ENCODE peak calls at places on chromosome 10, in ten cellular contexts. A is small intestine; O is upper lobe of right lung; G is HCT116; Q is sigmoid colon; N is esophagus squamous epithelium; P is ovary; J is heart right ventricle; I is BE2C; H is CD8-positive, alpha-beta T cell. R is an unnamed sample.
A peak's percentile ranks its signal among the peaks of the same experiment; 100 is the strongest.

GRCh38 chr10:10730644-10731043 is 287.0 kb upstream of the CELF2 start:
- DNase-seq in O (no peak), I (no peak), J (peak; percentile 26), G (no peak), N (no peak), Q (no peak), H (no peak), A (no peak), P (no peak), R (no peak)

GRCh38 chr10:1377756-1378397 is 321.7 kb downstream of the WDR37 start:
- DNase-seq in P (no peak), I (no peak), A (no peak), N (no peak), Q (no peak), G (no peak), H (no peak), J (no peak), O (no peak), R (no peak)

GRCh38 chr10:14144491-14144890 is 186.2 kb downstream of the FRMD4A start:
- DNase-seq in N (no peak), I (no peak), O (no peak), J (no peak), G (no peak), P (no peak), H (no peak), Q (no peak), A (no peak), R (no peak)

GRCh38 chr10:86963341-86963919 is 4.9 kb upstream of the ADIRF start:
- DNase-seq in P (peak; percentile 15), A (no peak), H (no peak), N (no peak), J (no peak), I (no peak), Q (peak; percentile 55), O (no peak), G (no peak), R (no peak)

GRCh38 chr10:96118604-96119450 is 11.3 kb upstream of the ZNF518A start:
- DNase-seq in G (peak; percentile 98), J (no peak), I (no peak), P (no peak), Q (no peak), A (peak; percentile 7), H (no peak), O (no peak), N (no peak), R (peak; percentile 37)

GRCh38 chr10:10431422-10432066 is 586.1 kb upstream of the CELF2 start:
- DNase-seq in A (no peak), Q (no peak), G (no peak), J (no peak), I (no peak), O (no peak), P (no peak), H (no peak), N (no peak), R (no peak)

GRCh38 chr10:44890721-44891550 is 20.2 kb upstream of the TMEM72 start:
- DNase-seq in I (no peak), A (peak; percentile 72), P (no peak), H (no peak), Q (no peak), J (no peak), N (no peak), G (no peak), O (no peak), R (no peak)

GRCh38 chr10:53601260-53601875 is 828.8 kb upstream of the MBL2 start:
- DNase-seq in N (no peak), H (no peak), J (no peak), O (no peak), I (no peak), P (no peak), G (peak; percentile 4), A (peak; percentile 43), Q (no peak), R (no peak)

GRCh38 chr10:96046546-96046945 is 3.2 kb downstream of the CCNJ start:
- DNase-seq in H (no peak), P (no peak), I (no peak), O (no peak), A (no peak), J (no peak), Q (no peak), G (no peak), N (no peak), R (no peak)

GRCh38 chr10:77350711-77351119 is 286.9 kb downstream of the KCNMA1 start:
- DNase-seq in Q (peak; percentile 76), H (no peak), G (peak; percentile 92), O (no peak), N (no peak), J (no peak), I (peak; percentile 52), P (no peak), A (peak; percentile 25), R (no peak)

GRCh38 chr10:66586073-66586472 is 339.8 kb upstream of the LRRTM3 start:
- DNase-seq in Q (no peak), A (peak; percentile 40), P (no peak), J (no peak), H (no peak), N (no peak), I (peak; percentile 18), O (no peak), G (no peak), R (no peak)

GRCh38 chr10:20091698-20092097 is 275.5 kb downstream of the PLXDC2 start:
- DNase-seq in A (peak; percentile 67), G (no peak), Q (no peak), P (no peak), O (no peak), H (no peak), J (no peak), N (no peak), I (no peak), R (no peak)

GRCh38 chr10:60138842-60139241 is 232.5 kb upstream of the CCDC6 start:
- DNase-seq in P (no peak), J (no peak), Q (no peak), A (no peak), H (no peak), O (no peak), G (no peak), I (no peak), N (no peak), R (no peak)
- H3K4me1 ChIP-seq in P (no peaks in the 10 kb centered on the region), J (peaks cover 8% of the 10 kb centered on the region), Q (peaks cover 37% of the 10 kb centered on the region), A (no peaks in the 10 kb centered on the region), H (no peaks in the 10 kb centered on the region), O (no peaks in the 10 kb centered on the region), G (peaks cover 29% of the 10 kb centered on the region), I (no peaks in the 10 kb centered on the region), N (peaks cover 22% of the 10 kb centered on the region), R (no peaks in the 10 kb centered on the region)

GRCh38 chr10:24382979-24383663 is 174.2 kb downstream of the KIAA1217 start:
- DNase-seq in O (no peak), J (no peak), I (no peak), P (no peak), G (no peak), H (no peak), Q (no peak), A (peak; percentile 49), N (no peak), R (no peak)
- H3K9me3 ChIP-seq in O (no peaks in the 10 kb centered on the region), J (no peaks in the 10 kb centered on the region), I (no peaks in the 10 kb centered on the region), P (no peaks in the 10 kb centered on the region), G (no peaks in the 10 kb centered on the region), H (no peaks in the 10 kb centered on the region), Q (no peaks in the 10 kb centered on the region), A (no peaks in the 10 kb centered on the region), N (no peaks in the 10 kb centered on the region), R (no peaks in the 10 kb centered on the region)

GRCh38 chr10:120433176-120433575 is 23.9 kb upstream of the PLPP4 start:
- DNase-seq in G (no peak), Q (no peak), O (no peak), I (no peak), J (no peak), H (no peak), A (no peak), P (no peak), N (no peak), R (no peak)

GRCh38 chr10:120428754-120429153 is 28.3 kb upstream of the PLPP4 start:
- DNase-seq in H (no peak), A (no peak), G (no peak), J (no peak), Q (no peak), N (no peak), I (peak; percentile 34), O (no peak), P (no peak), R (no peak)

GRCh38 chr10:120429395-120429794 is 27.6 kb upstream of the PLPP4 start:
- DNase-seq in I (no peak), J (no peak), A (no peak), P (no peak), G (no peak), N (no peak), O (no peak), H (no peak), Q (no peak), R (no peak)

GRCh38 chr10:120432209-120432608 is 24.8 kb upstream of the PLPP4 start:
- DNase-seq in P (no peak), O (no peak), A (no peak), I (peak; percentile 20), Q (no peak), N (no peak), H (no peak), J (no peak), G (no peak), R (no peak)

DNA sequence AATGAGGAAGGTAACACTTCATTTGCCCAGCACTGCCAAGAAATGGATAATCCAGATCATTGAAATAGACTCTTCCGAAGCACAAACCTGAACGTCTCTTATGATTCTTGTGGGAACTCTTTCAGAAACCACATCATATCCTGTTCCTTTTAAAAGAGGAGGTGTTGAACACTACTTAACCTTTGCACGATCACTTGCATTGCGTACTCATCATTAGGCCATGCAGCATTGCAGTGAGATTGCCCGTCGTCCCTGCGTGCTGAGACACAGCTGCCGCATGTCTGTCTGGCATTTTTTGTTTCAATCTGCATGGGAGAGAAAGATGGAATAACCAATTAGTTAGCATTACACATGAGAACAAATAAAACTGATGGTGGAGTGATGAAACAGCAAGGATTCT is 25.7 kb upstream of the PLPP4 start:
- DNase-seq in J (no peak), I (no peak), G (no peak), A (no peak), Q (no peak), O (no peak), N (no peak), P (no peak), H (no peak), R (no peak)
- H3K4me1 ChIP-seq in J (no peaks in the 10 kb centered on the region), I (peaks cover 6% of the 10 kb centered on the region), G (no peaks in the 10 kb centered on the region), A (no peaks in the 10 kb centered on the region), Q (no peaks in the 10 kb centered on the region), O (no peaks in the 10 kb centered on the region), N (no peaks in the 10 kb centered on the region), P (no peaks in the 10 kb centered on the region), H (no peaks in the 10 kb centered on the region), R (no peaks in the 10 kb centered on the region)

DNA sequence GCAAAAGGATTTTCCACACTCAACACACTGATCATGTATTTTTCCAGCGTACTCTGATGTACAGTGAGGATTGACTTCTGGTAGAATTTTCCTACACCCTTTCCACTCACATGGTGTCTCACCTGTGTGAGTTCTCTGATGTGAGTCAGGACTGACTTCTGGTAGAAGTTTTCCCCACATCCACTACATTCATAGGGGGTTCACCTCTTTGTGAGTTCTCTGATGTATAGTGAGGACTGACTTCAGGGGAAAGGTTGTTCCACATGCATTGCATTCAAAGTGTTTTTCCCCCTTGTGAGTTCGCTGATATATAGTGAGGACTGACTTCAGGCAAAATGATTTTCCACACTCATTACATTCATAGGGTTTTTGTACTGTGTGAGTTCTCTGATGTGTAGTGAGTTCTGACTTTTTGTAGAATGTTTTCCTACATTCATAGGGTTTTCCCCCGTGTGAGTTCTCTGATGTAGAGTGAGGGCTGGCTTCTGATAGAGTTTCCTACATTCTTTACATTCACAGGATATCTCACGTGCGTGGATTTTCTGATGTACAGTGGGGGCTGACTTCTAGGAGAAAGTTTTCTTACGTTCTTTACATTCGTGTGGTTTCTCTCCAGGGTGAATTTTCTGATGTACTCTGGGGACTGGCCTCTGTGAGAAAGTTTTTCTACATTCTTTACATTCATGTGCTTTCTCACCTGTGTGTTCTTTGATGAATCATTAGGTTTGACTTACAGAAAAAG is 146.5 kb downstream of the GLRX3 start:
- DNase-seq in Q (no peak), J (no peak), N (no peak), P (no peak), G (no peak), O (no peak), A (no peak), I (no peak), H (no peak), R (no peak)
- H3K9me3 ChIP-seq in Q (peaks cover 25% of the 10 kb centered on the region), J (peaks cover 7% of the 10 kb centered on the region), N (no peaks in the 10 kb centered on the region), P (peaks cover 5% of the 10 kb centered on the region), G (no peaks in the 10 kb centered on the region), O (peaks cover 63% of the 10 kb centered on the region), A (peaks cover 5% of the 10 kb centered on the region), I (peaks cover 3% of the 10 kb centered on the region), H (peaks cover 45% of the 10 kb centered on the region), R (peaks cover 98% of the 10 kb centered on the region)

R was measured in left lung.